ENCODE peak calls at places on chromosomes 4 and X, in eight cellular contexts. One of them, this sample, is unnamed.

GRCh38 chr4:2352729-2353221 is 65.7 kb downstream of the ZFYVE28 start:
- DNase-seq in fibroblast of lung: no peak
- DNase-seq in HepG2: no peak
- DNase-seq in substantia nigra: no peak
- DNase-seq in suprapubic skin: peak; percentile 33
- DNase-seq in left ventricle myocardium inferior: no peak
- DNase-seq in heart right ventricle: no peak
- DNase-seq in cardiac muscle cell: no peak
- DNase-seq in this sample: peak; percentile 25

GRCh38 chr4:184344899-184345572 is 127.4 kb upstream of the ENPP6 start:
- DNase-seq in HepG2: no peak
- DNase-seq in suprapubic skin: no peak
- DNase-seq in heart right ventricle: no peak
- DNase-seq in fibroblast of lung: no peak
- DNase-seq in substantia nigra: no peak
- DNase-seq in left ventricle myocardium inferior: no peak
- DNase-seq in cardiac muscle cell: no peak
- DNase-seq in this sample: no peak

GRCh38 chr4:7909966-7910720 is 29.5 kb downstream of the AFAP1 start:
- DNase-seq in substantia nigra: no peak
- DNase-seq in suprapubic skin: no peak
- DNase-seq in left ventricle myocardium inferior: no peak
- DNase-seq in cardiac muscle cell: peak; percentile 81
- DNase-seq in HepG2: no peak
- DNase-seq in heart right ventricle: no peak
- DNase-seq in fibroblast of lung: peak; percentile 58
- DNase-seq in this sample: no peak

GRCh38 chrX:134692233-134692632 is 34.0 kb upstream of the PLAC1 start:
- DNase-seq in cardiac muscle cell: no peak
- DNase-seq in substantia nigra: no peak
- DNase-seq in HepG2: no peak
- DNase-seq in left ventricle myocardium inferior: no peak
- DNase-seq in heart right ventricle: no peak
- DNase-seq in suprapubic skin: no peak
- DNase-seq in fibroblast of lung: no peak
- DNase-seq in this sample: no peak

GRCh38 chr4:148874331-148874730 is 432.1 kb upstream of the NR3C2 start:
- DNase-seq in suprapubic skin: no peak
- DNase-seq in HepG2: no peak
- DNase-seq in cardiac muscle cell: no peak
- DNase-seq in heart right ventricle: no peak
- DNase-seq in left ventricle myocardium inferior: no peak
- DNase-seq in substantia nigra: no peak
- DNase-seq in fibroblast of lung: no peak
- DNase-seq in this sample: no peak

GRCh38 chr4:31391976-31392375 is 671.8 kb downstream of the PCDH7 start:
- DNase-seq in substantia nigra: no peak
- DNase-seq in fibroblast of lung: no peak
- DNase-seq in cardiac muscle cell: no peak
- DNase-seq in left ventricle myocardium inferior: no peak
- DNase-seq in HepG2: no peak
- DNase-seq in suprapubic skin: no peak
- DNase-seq in heart right ventricle: no peak
- DNase-seq in this sample: no peak

GRCh38 chrX:44343412-44343942 is at the start of gene EFHC2:
- DNase-seq in left ventricle myocardium inferior: peak; percentile 29
- DNase-seq in fibroblast of lung: peak; percentile 21
- DNase-seq in cardiac muscle cell: peak; percentile 51
- DNase-seq in substantia nigra: no peak
- DNase-seq in HepG2: no peak
- DNase-seq in heart right ventricle: peak; percentile 54
- DNase-seq in suprapubic skin: no peak
- DNase-seq in this sample: peak; percentile 31

GRCh38 chr4:89712141-89712540 is 124.8 kb downstream of the SNCA start:
- DNase-seq in heart right ventricle: no peak
- DNase-seq in substantia nigra: no peak
- DNase-seq in left ventricle myocardium inferior: no peak
- DNase-seq in cardiac muscle cell: peak; percentile 77
- DNase-seq in fibroblast of lung: peak; percentile 65
- DNase-seq in suprapubic skin: no peak
- DNase-seq in HepG2: no peak
- DNase-seq in this sample: no peak

GRCh38 chr4:16082424-16083216 is 1.2 kb downstream of the PROM1 start:
- DNase-seq in HepG2: peak; percentile 39
- DNase-seq in left ventricle myocardium inferior: no peak
- DNase-seq in substantia nigra: no peak
- DNase-seq in heart right ventricle: peak; percentile 25
- DNase-seq in cardiac muscle cell: peak; percentile 16
- DNase-seq in fibroblast of lung: peak; percentile 46
- DNase-seq in suprapubic skin: no peak
- DNase-seq in this sample: no peak

GRCh38 chrX:69025802-69026301 is 139.4 kb downstream of the PJA1 start:
- DNase-seq in fibroblast of lung: peak; percentile 62
- DNase-seq in HepG2: no peak
- DNase-seq in suprapubic skin: no peak
- DNase-seq in cardiac muscle cell: peak; percentile 49
- DNase-seq in heart right ventricle: no peak
- DNase-seq in left ventricle myocardium inferior: no peak
- DNase-seq in substantia nigra: no peak
- DNase-seq in this sample: no peak

GRCh38 chr4:142282870-142283431 is 563.1 kb downstream of the INPP4B start:
- DNase-seq in HepG2: no peak
- DNase-seq in heart right ventricle: no peak
- DNase-seq in left ventricle myocardium inferior: no peak
- DNase-seq in substantia nigra: no peak
- DNase-seq in fibroblast of lung: no peak
- DNase-seq in cardiac muscle cell: peak; percentile 44
- DNase-seq in suprapubic skin: no peak
- DNase-seq in this sample: no peak

GRCh38 chrX:116667346-116667745 is 204.6 kb upstream of the CT83 start:
- DNase-seq in substantia nigra: no peak
- DNase-seq in suprapubic skin: no peak
- DNase-seq in fibroblast of lung: no peak
- DNase-seq in heart right ventricle: no peak
- DNase-seq in HepG2: no peak
- DNase-seq in left ventricle myocardium inferior: no peak
- DNase-seq in cardiac muscle cell: no peak
- DNase-seq in this sample: no peak

GRCh38 chr4:183356931-183357675 is 34.9 kb upstream of the CLDN24 start:
- DNase-seq in HepG2: no peak
- DNase-seq in suprapubic skin: peak; percentile 60
- DNase-seq in cardiac muscle cell: no peak
- DNase-seq in fibroblast of lung: no peak
- DNase-seq in heart right ventricle: no peak
- DNase-seq in substantia nigra: no peak
- DNase-seq in left ventricle myocardium inferior: no peak
- DNase-seq in this sample: no peak

GRCh38 chrX:132940727-132941162 is 17.7 kb downstream of the HS6ST2 start:
- DNase-seq in HepG2: peak; percentile 31
- DNase-seq in fibroblast of lung: no peak
- DNase-seq in suprapubic skin: no peak
- DNase-seq in substantia nigra: no peak
- DNase-seq in cardiac muscle cell: no peak
- DNase-seq in heart right ventricle: no peak
- DNase-seq in left ventricle myocardium inferior: no peak
- DNase-seq in this sample: no peak

DNA sequence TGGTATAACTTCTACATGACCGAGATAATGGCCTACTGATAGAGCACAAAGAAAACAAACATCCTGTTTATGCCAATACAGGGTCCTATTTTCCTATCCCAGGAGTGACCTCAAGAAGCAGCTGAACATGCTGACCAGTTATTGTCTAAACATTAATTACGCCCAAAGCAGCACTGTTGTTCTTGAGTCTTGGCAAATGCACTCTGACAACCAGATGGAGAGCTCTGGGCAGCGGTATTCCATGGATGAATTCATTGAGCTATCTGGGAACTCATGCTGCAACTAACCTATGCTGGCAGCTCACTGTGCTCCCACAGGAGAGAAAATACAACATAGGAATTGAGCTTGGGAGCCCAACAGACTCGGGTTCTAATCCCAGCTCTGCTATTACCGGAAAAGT is 52.6 kb downstream of the PCYT1B start:
- DNase-seq in fibroblast of lung: no peak
- DNase-seq in cardiac muscle cell: no peak
- DNase-seq in left ventricle myocardium inferior: no peak
- DNase-seq in substantia nigra: no peak
- DNase-seq in HepG2: no peak
- DNase-seq in heart right ventricle: no peak
- DNase-seq in suprapubic skin: no peak
- DNase-seq in this sample: no peak
- H3K27ac ChIP-seq in fibroblast of lung: no peak overlapping the region
- H3K27ac ChIP-seq in cardiac muscle cell: peak overlapping the region; percentile 87
- H3K27ac ChIP-seq in left ventricle myocardium inferior: no peak overlapping the region
- H3K27ac ChIP-seq in substantia nigra: peak overlapping the region; percentile 12
- H3K27ac ChIP-seq in HepG2: no peak overlapping the region
- H3K27ac ChIP-seq in heart right ventricle: no peak overlapping the region
- H3K27ac ChIP-seq in suprapubic skin: no peak overlapping the region
- H3K27ac ChIP-seq in this sample: no peak overlapping the region

GRCh38 chrX:102976793-102977495 is 39.9 kb downstream of the RAB40AL start:
- DNase-seq in fibroblast of lung: peak; percentile 85
- DNase-seq in cardiac muscle cell: peak; percentile 22
- DNase-seq in left ventricle myocardium inferior: no peak
- DNase-seq in suprapubic skin: no peak
- DNase-seq in heart right ventricle: no peak
- DNase-seq in substantia nigra: no peak
- DNase-seq in HepG2: no peak
- DNase-seq in this sample: no peak

GRCh38 chrX:102978594-102978993 is 41.5 kb downstream of the RAB40AL start:
- DNase-seq in suprapubic skin: no peak
- DNase-seq in left ventricle myocardium inferior: no peak
- DNase-seq in substantia nigra: no peak
- DNase-seq in fibroblast of lung: no peak
- DNase-seq in heart right ventricle: no peak
- DNase-seq in cardiac muscle cell: no peak
- DNase-seq in HepG2: no peak
- DNase-seq in this sample: no peak

GRCh38 chrX:102979536-102979935 is 42.5 kb downstream of the RAB40AL start:
- DNase-seq in suprapubic skin: no peak
- DNase-seq in left ventricle myocardium inferior: no peak
- DNase-seq in substantia nigra: no peak
- DNase-seq in cardiac muscle cell: no peak
- DNase-seq in heart right ventricle: no peak
- DNase-seq in fibroblast of lung: no peak
- DNase-seq in HepG2: no peak
- DNase-seq in this sample: no peak

GRCh38 chrX:102976290-102976689 is 39.2 kb downstream of the RAB40AL start:
- DNase-seq in heart right ventricle: no peak
- DNase-seq in substantia nigra: no peak
- DNase-seq in left ventricle myocardium inferior: no peak
- DNase-seq in HepG2: no peak
- DNase-seq in suprapubic skin: no peak
- DNase-seq in fibroblast of lung: peak; percentile 66
- DNase-seq in cardiac muscle cell: peak; percentile 10
- DNase-seq in this sample: no peak

DNA sequence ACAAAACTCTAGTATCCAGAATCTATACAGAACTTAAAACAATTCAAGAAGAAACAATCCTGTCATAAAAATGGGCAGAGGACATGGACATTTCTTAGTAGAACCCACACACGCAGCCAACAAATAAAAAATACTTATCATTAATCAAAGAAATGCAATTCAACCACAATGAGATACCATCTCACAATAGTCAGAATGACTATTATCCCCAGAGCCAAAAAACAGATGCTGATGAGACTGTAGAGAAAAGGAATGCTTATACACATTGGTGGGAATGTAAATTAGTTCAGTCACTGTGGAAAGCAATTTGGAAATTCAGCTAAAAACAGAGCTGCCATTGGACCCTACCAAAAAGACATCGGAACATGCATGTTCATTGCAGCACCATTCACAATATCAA is 37.9 kb downstream of the RAB40AL start:
- DNase-seq in fibroblast of lung: peak; percentile 59
- DNase-seq in heart right ventricle: no peak
- DNase-seq in left ventricle myocardium inferior: no peak
- DNase-seq in suprapubic skin: no peak
- DNase-seq in cardiac muscle cell: no peak
- DNase-seq in substantia nigra: no peak
- DNase-seq in HepG2: no peak
- DNase-seq in this sample: no peak
- H3K27ac ChIP-seq in fibroblast of lung: no peak overlapping the region
- H3K27ac ChIP-seq in heart right ventricle: no peak overlapping the region
- H3K27ac ChIP-seq in left ventricle myocardium inferior: no peak overlapping the region
- H3K27ac ChIP-seq in suprapubic skin: no peak overlapping the region
- H3K27ac ChIP-seq in cardiac muscle cell: no peak overlapping the region
- H3K27ac ChIP-seq in substantia nigra: no peak overlapping the region
- H3K27ac ChIP-seq in HepG2: no peak overlapping the region
- H3K27ac ChIP-seq in this sample: no peak overlapping the region

DNA sequence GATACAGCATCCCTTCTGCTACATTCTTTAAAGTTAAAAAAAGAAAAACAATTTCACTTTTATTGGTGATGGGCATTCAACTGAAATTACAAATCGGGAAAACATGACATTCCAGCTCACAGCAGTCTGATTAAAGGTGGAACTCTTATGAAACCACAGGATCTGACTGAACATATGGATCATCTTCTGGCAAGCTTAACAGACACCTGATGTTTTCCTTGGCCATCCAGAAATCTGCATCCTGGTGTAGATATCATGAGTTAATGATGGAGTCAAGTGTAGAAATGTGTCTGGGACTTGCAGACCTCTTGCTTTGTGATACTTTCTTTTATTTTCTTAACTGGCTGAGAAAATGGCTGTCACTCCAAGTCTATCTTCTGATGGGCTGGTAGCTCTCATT is 167.9 kb downstream of the CBR4 start:
- DNase-seq in left ventricle myocardium inferior: no peak
- DNase-seq in HepG2: no peak
- DNase-seq in cardiac muscle cell: no peak
- DNase-seq in heart right ventricle: no peak
- DNase-seq in fibroblast of lung: peak; percentile 42
- DNase-seq in substantia nigra: no peak
- DNase-seq in suprapubic skin: no peak
- DNase-seq in this sample: no peak
- H3K27ac ChIP-seq in left ventricle myocardium inferior: peak overlapping the region; percentile 86
- H3K27ac ChIP-seq in HepG2: no peak overlapping the region
- H3K27ac ChIP-seq in cardiac muscle cell: peak overlapping the region; percentile 1
- H3K27ac ChIP-seq in heart right ventricle: peak overlapping the region; percentile 89
- H3K27ac ChIP-seq in fibroblast of lung: no peak overlapping the region
- H3K27ac ChIP-seq in substantia nigra: no peak overlapping the region
- H3K27ac ChIP-seq in suprapubic skin: peak overlapping the region; percentile 82
- H3K27ac ChIP-seq in this sample: peak overlapping the region; percentile 19

DNA sequence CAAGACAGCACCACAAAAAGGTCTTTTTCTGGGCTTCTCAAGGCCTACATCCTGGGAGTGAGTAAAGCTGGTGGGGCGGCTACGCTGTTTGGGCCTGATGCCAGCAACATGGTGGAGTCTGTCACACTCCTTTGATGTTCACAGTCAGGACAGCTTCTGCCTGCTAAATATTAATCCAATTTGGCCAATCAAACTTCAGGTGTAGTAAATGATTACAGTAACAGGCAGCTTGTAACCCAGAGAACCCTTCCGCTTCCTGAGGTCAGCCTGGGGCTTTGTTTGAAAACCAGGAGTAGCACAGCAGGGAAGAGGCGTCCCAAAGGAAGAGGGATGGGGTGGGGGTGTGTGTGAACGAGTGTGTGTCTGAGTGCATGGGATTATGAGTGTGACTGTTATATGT is 220.4 kb downstream of the MAML3 start:
- DNase-seq in cardiac muscle cell: no peak
- DNase-seq in heart right ventricle: no peak
- DNase-seq in HepG2: peak; percentile 54
- DNase-seq in suprapubic skin: no peak
- DNase-seq in fibroblast of lung: no peak
- DNase-seq in left ventricle myocardium inferior: no peak
- DNase-seq in substantia nigra: no peak
- DNase-seq in this sample: no peak
- H3K27ac ChIP-seq in cardiac muscle cell: no peak overlapping the region
- H3K27ac ChIP-seq in heart right ventricle: no peak overlapping the region
- H3K27ac ChIP-seq in HepG2: no peak overlapping the region
- H3K27ac ChIP-seq in suprapubic skin: no peak overlapping the region
- H3K27ac ChIP-seq in fibroblast of lung: no peak overlapping the region
- H3K27ac ChIP-seq in left ventricle myocardium inferior: peak overlapping the region; percentile 10
- H3K27ac ChIP-seq in substantia nigra: no peak overlapping the region
- H3K27ac ChIP-seq in this sample: no peak overlapping the region